ENCODE peak calls at places on chromosomes 1 and 21, in five cellular contexts. N is naive thymus-derived CD8-positive, alpha-beta T cell; E is psoas muscle; S is HEK293T; C is RCC 7860. P is an unnamed sample.

GRCh38 chr21:42350271-42350885 is 416 bp downstream of the TFF2 start:
- DNase-seq in E (no peak), C (no peak), S (no peak), N (no peak), P (no peak)

GRCh38 chr1:65264197-65264929 is 45.0 kb upstream of the DNAJC6 start:
- DNase-seq in S (peak), C (no peak), E (no peak), N (no peak), P (peak)

GRCh38 chr1:234562336-234562735 is 47.6 kb downstream of the IRF2BP2 start:
- DNase-seq in S (no peak), E (no peak), C (no peak), N (no peak), P (no peak)

GRCh38 chr1:209456878-209457277 is 126.6 kb upstream of the CAMK1G start:
- DNase-seq in N (no peak), C (no peak), S (no peak), E (no peak), P (peak)

GRCh38 chr1:15950763-15951295 is 25.1 kb downstream of the ZBTB17 start:
- DNase-seq in E (no peak), S (no peak), C (no peak), N (no peak), P (peak)

GRCh38 chr1:31843506-31843905 is 27.7 kb upstream of the SPOCD1 start:
- DNase-seq in C (no peak), N (no peak), S (no peak), E (peak), P (peak)

GRCh38 chr1:234408757-234409156 is 35.5 kb downstream of the COA6 start:
- DNase-seq in C (no peak), N (no peak), S (no peak), E (no peak), P (no peak)

GRCh38 chr21:34825101-34825500 is 156.3 kb downstream of the CLIC6 start:
- DNase-seq in C (no peak), E (no peak), N (no peak), S (no peak), P (no peak)

GRCh38 chr1:229108598-229109201 is 162.2 kb upstream of the RAB4A start:
- DNase-seq in N (no peak), S (no peak), E (no peak), C (peak), P (peak)

GRCh38 chr1:15526490-15527339 is at the start of gene DNAJC16:
- DNase-seq in S (peak), C (peak), N (peak), E (peak), P (peak)

GRCh38 chr1:4725416-4725815 is 71.0 kb downstream of the AJAP1 start:
- DNase-seq in E (no peak), S (no peak), C (no peak), N (no peak), P (no peak)

GRCh38 chr1:89547563-89548485 is 23.2 kb downstream of the LRRC8B start:
- DNase-seq in E (peak), S (no peak), C (no peak), N (no peak), P (no peak)

GRCh38 chr1:209648931-209649776 is 3.1 kb downstream of the LAMB3 start:
- DNase-seq in C (peak), E (no peak), S (no peak), N (no peak), P (peak)